ENCODE peak calls at places on chromosomes 6 and 20, in eight cellular contexts. H is RWPE1; P is astrocyte of the cerebellum; U is GM13977; Q is CD8-positive, alpha-beta T cell; K is esophagus squamous epithelium; N is psoas muscle; D is WTC11. M is an unnamed sample.

GRCh38 chr6:82348130-82348529 is 15.5 kb upstream of the TPBG start:
- DNase-seq in H (no peak), P (no peak), U (no peak), Q (no peak), K (no peak), N (no peak), D (no peak), M (no peak)

GRCh38 chr6:157813757-157814455 is 9.1 kb upstream of the SNX9 start:
- DNase-seq in H (no peak), P (peak), U (no peak), Q (no peak), K (no peak), N (no peak), D (no peak), M (no peak)

GRCh38 chr6:54238407-54238806 is 69.8 kb upstream of the TINAG start:
- DNase-seq in H (no peak), P (peak), U (no peak), Q (no peak), K (no peak), N (no peak), D (no peak), M (no peak)

GRCh38 chr20:58374906-58375760 is 13.9 kb upstream of the VAPB start:
- DNase-seq in H (no peak), P (peak), U (no peak), Q (no peak), K (no peak), N (no peak), D (peak), M (no peak)

GRCh38 chr6:123994891-123995635 is 191.4 kb downstream of the NKAIN2 start:
- DNase-seq in H (no peak), P (no peak), U (no peak), Q (no peak), K (no peak), N (no peak), D (no peak), M (no peak)

GRCh38 chr6:3209114-3210023 is 18.1 kb downstream of the TUBB2B start:
- DNase-seq in H (peak), P (peak), U (no peak), Q (no peak), K (peak), N (peak), D (peak), M (no peak)

GRCh38 chr20:18849131-18849530 is 35.5 kb downstream of the SCP2D1 start:
- DNase-seq in H (no peak), P (no peak), U (no peak), Q (no peak), K (no peak), N (no peak), D (no peak), M (no peak)

GRCh38 chr6:3616565-3617176 is 134.8 kb downstream of the PXDC1 start:
- DNase-seq in H (no peak), P (no peak), U (no peak), Q (no peak), K (no peak), N (no peak), D (no peak), M (no peak)

DNA sequence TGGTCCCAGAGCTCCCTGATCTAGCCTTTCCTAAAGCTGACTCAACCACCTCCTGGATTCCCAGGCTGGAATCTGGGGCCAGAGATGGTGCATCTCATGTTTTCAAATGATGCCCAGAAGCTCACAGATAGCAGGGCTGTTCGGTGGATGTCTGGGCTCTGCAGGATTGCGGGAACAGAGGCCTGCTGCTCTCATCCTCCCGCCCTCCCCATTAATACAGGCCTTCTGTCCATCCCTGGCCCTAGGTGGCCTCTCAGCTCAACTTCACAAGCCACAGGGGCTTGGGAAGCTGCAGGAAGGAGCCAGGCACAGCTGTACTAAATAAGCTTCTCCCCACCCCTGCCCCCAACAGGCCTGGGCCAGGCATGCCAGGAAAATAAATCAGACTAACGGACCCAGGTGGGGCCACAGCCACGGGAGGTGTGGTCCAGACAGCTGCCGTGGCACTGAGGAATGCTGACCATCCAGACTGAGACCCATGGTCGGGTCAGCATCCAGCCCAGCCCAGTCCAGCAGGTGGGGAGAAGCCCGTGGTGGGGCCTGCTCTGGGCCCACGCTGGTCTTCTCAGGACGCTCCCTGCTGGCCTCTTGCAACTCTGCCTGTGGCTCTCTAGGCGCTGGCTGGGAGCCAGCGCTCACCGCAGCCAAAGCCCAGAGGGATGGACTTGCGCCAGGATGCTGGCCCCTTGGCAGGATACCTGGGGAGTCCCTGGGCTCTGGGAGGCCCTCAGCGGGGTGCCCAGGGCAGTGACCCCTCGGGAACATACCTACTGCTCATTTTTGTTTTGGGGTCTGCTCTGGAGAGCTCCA is 8.5 kb upstream of the YTHDF1 start:
- DNase-seq in H (peak), P (peak), U (no peak), Q (no peak), K (no peak), N (no peak), D (no peak), M (peak)
- TF ChIP-seq CTCF in H (peak), P (peak), U (no peak), Q (no peak), K (no peak), N (no peak), D (no peak), M (no peak)

DNA sequence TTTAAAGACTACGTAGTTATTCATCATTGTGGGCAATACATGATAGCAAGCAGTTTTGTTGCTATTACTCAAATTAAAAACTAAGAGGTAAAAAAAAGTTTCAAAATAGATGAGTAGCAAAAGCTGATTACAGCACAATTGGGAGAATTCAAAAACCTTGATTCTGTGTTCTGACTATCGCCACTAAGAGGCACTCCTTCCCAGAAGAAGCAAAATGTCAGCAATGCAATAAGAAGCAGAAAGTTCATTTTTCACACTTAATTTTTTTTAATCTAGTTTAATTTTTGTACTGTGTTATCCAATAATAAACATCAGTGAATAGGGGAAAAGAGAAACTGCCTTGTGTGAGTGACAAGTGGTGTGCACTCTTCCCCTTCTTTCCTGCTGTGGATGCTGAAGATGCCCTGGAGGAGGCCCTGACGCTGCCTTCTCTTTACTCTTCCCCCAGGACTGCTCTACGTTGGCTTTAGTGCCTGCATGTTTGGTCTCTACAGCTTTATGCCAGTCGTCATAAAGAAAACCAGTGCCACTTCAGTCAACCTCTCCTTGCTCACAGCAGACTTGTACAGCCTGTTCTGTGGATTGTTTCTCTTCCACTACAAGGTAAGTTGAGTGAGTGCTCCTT is 263.2 kb upstream of the PLN start:
- DNase-seq in H (no peak), P (peak), U (no peak), Q (no peak), K (no peak), N (no peak), D (no peak), M (no peak)
- TF ChIP-seq CTCF in H (no peak), P (peak), U (peak), Q (no peak), K (peak), N (peak), D (no peak), M (peak)

GRCh38 chr6:169999367-169999766 is 247.9 kb downstream of the ERMARD start:
- DNase-seq in H (no peak), P (no peak), U (no peak), Q (no peak), K (no peak), N (no peak), D (no peak), M (no peak)

GRCh38 chr6:170004585-170005210 is 253.3 kb downstream of the ERMARD start:
- DNase-seq in H (no peak), P (no peak), U (no peak), Q (no peak), K (no peak), N (no peak), D (no peak), M (no peak)

GRCh38 chr6:170005680-170006470 is 254.5 kb downstream of the ERMARD start:
- DNase-seq in H (no peak), P (no peak), U (no peak), Q (no peak), K (no peak), N (no peak), D (no peak), M (no peak)

GRCh38 chr6:170000071-170000843 is 248.8 kb downstream of the ERMARD start:
- DNase-seq in H (no peak), P (no peak), U (no peak), Q (no peak), K (no peak), N (no peak), D (no peak), M (no peak)

GRCh38 chr6:170003027-170003426 is 251.6 kb downstream of the ERMARD start:
- DNase-seq in H (no peak), P (no peak), U (no peak), Q (no peak), K (no peak), N (no peak), D (no peak), M (no peak)
- TF ChIP-seq CTCF in H (no peak), P (no peak), U (no peak), Q (no peak), K (no peak), N (peak), D (no peak), M (no peak)

DNA sequence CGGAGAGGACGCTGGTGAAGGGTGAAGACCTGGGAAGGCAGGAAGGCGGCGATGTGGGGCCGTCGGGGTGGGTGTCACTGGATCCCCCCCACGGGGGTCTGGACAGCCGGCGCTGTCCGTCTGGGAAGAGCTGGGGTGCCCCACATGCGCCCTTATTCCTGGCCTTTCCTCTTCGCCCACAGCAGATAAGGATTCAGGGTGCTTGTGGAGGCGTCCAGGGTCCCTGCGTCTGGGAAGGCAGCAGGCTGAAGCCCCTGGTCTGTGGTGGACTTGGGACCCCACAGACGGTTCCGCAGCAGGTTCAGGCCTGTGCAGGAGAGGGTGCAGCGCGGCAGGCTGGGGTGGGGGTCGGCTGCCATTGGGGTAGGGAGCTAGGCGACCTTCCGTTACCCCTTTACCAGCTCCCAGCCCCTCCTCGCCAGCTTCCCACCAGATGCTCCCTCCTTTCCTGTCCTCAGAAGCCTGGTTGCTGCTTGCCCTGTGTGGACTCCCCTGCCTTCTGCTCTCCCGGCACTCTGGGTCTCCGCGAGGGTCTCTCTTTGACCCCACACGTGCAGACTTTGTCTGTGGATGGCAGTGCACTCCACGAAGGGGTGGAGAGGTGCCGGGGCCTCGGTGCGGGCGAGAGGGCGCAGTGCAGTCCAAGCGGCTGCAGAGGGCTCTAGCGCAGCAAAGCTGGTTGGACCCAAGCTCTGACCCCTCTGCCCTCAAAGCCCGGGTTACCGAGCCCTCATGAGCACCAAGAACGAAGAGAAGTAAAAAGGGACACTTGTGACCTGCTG is 2.1 kb upstream of the GATA5 start:
- DNase-seq in H (no peak), P (no peak), U (no peak), Q (no peak), K (no peak), N (no peak), D (peak), M (no peak)
- TF ChIP-seq CTCF in H (peak), P (no peak), U (no peak), Q (no peak), K (no peak), N (no peak), D (no peak), M (no peak)

GRCh38 chr6:617485-618100 is 39.3 kb downstream of the HUS1B start:
- DNase-seq in H (peak), P (no peak), U (no peak), Q (no peak), K (no peak), N (no peak), D (peak), M (no peak)
- TF ChIP-seq CTCF in H (no peak), P (no peak), U (no peak), Q (no peak), K (no peak), N (peak), D (no peak), M (no peak)